ENCODE peak calls at places on chromosomes 16 and 17, in eight cellular contexts. N is HCT116, U is H1, O is transverse colon, V is prostate gland, C is GM12878, W is spleen, B is breast epithelium. H is an unnamed sample.

GRCh38 chr16:49277386-49277742 is 4.3 kb downstream of the CBLN1 start:
- DNase-seq in U (no peak), W (no peak), N (no peak), B (no peak), O (no peak), V (no peak), C (no peak), H (no peak)

GRCh38 chr17:6536566-6537065 is 19.7 kb downstream of the PITPNM3 start:
- DNase-seq in W (no peak), N (no peak), O (no peak), C (no peak), B (no peak), V (no peak), U (no peak), H (no peak)

GRCh38 chr16:85523602-85524364 is 89.3 kb upstream of the GSE1 start:
- DNase-seq in B (no peak), U (peak; percentile 23), W (no peak), V (no peak), N (no peak), O (no peak), C (no peak), H (no peak)

GRCh38 chr17:69326302-69327059 is 452 bp downstream of the ABCA5 start:
- DNase-seq in N (no peak), O (no peak), V (peak; percentile 20), B (no peak), U (no peak), W (no peak), C (no peak), H (no peak)

GRCh38 chr16:3578610-3579551 is 1.7 kb upstream of the NLRC3 start:
- DNase-seq in B (no peak), V (no peak), W (peak; percentile 89), U (no peak), O (peak; percentile 62), N (no peak), C (peak; percentile 56), H (peak; percentile 81)

GRCh38 chr17:29059281-29059680 is 16.3 kb downstream of the PIPOX start:
- DNase-seq in N (no peak), O (no peak), W (no peak), U (no peak), B (no peak), C (no peak), V (no peak), H (no peak)

GRCh38 chr17:60248618-60249516 is 99.1 kb downstream of the CA4 start:
- DNase-seq in O (no peak), C (no peak), U (no peak), V (no peak), N (no peak), W (no peak), B (no peak), H (no peak)

GRCh38 chr17:14494161-14494560 is 193.3 kb downstream of the HS3ST3B1 start:
- DNase-seq in V (no peak), U (no peak), N (no peak), C (no peak), B (no peak), W (no peak), O (no peak), H (no peak)

GRCh38 chr16:49651980-49652379 is 203.9 kb downstream of the ZNF423 start:
- DNase-seq in B (no peak), N (no peak), C (no peak), U (no peak), V (no peak), O (no peak), W (peak; percentile 18), H (no peak)

GRCh38 chr16:86046026-86046713 is 147.2 kb downstream of the IRF8 start:
- DNase-seq in U (no peak), N (no peak), V (no peak), B (no peak), O (peak; percentile 3), C (no peak), W (peak; percentile 66), H (no peak)

GRCh38 chr17:69728816-69729215 is 314.3 kb downstream of the MAP2K6 start:
- DNase-seq in W (no peak), N (no peak), U (no peak), V (no peak), C (no peak), O (no peak), B (no peak), H (no peak)

GRCh38 chr16:23634461-23635036 is 6.6 kb downstream of the PALB2 start:
- DNase-seq in O (no peak), W (no peak), V (no peak), N (no peak), B (no peak), U (no peak), C (no peak), H (no peak)

GRCh38 chr16:23640669-23640958 is 496 bp downstream of the PALB2 start:
- DNase-seq in U (peak; percentile 9), W (no peak), V (no peak), O (no peak), B (no peak), C (no peak), N (no peak), H (peak; percentile 9)

GRCh38 chr16:23640959-23641765 is at the start of the genes DCTN5 and PALB2:
- DNase-seq in B (peak; percentile 87), W (peak; percentile 97), V (peak; percentile 91), C (peak; percentile 83), O (peak; percentile 94), U (peak; percentile 75), N (peak; percentile 81), H (peak; percentile 89)

DNA sequence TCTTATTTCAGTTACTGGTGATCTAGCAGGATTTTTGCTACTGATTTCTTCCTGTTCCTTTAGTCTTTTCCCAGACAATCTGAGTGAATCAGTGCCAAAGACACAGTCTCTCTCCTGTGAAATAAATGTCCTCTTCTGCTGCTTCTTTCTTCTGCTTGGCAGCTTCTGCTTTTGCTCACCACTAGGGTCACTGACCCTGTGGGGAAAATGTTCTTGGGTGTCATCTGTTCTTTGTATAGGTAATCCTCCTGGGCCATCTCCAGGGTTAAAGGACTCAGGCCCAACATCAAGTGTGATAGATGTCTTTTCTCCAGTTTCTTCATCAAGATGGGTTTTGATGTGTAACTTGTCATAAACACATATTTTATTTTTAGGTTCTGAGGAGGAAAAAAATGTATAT is 5.2 kb downstream of the PALB2 start:
- DNase-seq in B (no peak), C (no peak), V (no peak), U (no peak), N (no peak), W (no peak), O (no peak), H (no peak)
- TF ChIP-seq POLR2A in B (no peak), C (no peak), V (no peak), U (no peak), N (no peak), W (no peak), O (no peak), H (no peak)

GRCh38 chr17:75033346-75034235 is 13.2 kb downstream of the ATP5PD start:
- DNase-seq in W (peak; percentile 92), U (peak; percentile 87), O (peak; percentile 93), C (peak; percentile 83), V (peak; percentile 91), N (peak; percentile 94), B (peak; percentile 97), H (peak; percentile 59)

GRCh38 chr17:75030161-75030560 is 16.6 kb downstream of the ATP5PD start:
- DNase-seq in C (no peak), N (no peak), W (no peak), B (no peak), V (no peak), U (no peak), O (no peak), H (no peak)

GRCh38 chr17:75034236-75034908 is 12.4 kb downstream of the ATP5PD start:
- DNase-seq in N (peak; percentile 93), U (peak; percentile 87), C (peak; percentile 88), W (peak; percentile 93), O (peak; percentile 88), B (peak; percentile 90), V (peak; percentile 79), H (peak; percentile 68)

GRCh38 chr17:75032896-75033294 is 13.9 kb downstream of the ATP5PD start:
- DNase-seq in C (no peak), V (no peak), N (no peak), O (no peak), B (peak; percentile 32), W (no peak), U (no peak), H (no peak)

GRCh38 chr17:75031972-75032895 is 14.5 kb downstream of the ATP5PD start:
- DNase-seq in C (no peak), V (peak; percentile 60), B (peak; percentile 77), N (peak; percentile 38), U (no peak), O (peak; percentile 74), W (peak; percentile 83), H (peak; percentile 42)
- TF ChIP-seq POLR2AphosphoS5 in C (no peak), V (peak; percentile 56), B (no peak), N (no peak), U (no peak), O (no peak), W (peak; percentile 58), H (no peak)

DNA sequence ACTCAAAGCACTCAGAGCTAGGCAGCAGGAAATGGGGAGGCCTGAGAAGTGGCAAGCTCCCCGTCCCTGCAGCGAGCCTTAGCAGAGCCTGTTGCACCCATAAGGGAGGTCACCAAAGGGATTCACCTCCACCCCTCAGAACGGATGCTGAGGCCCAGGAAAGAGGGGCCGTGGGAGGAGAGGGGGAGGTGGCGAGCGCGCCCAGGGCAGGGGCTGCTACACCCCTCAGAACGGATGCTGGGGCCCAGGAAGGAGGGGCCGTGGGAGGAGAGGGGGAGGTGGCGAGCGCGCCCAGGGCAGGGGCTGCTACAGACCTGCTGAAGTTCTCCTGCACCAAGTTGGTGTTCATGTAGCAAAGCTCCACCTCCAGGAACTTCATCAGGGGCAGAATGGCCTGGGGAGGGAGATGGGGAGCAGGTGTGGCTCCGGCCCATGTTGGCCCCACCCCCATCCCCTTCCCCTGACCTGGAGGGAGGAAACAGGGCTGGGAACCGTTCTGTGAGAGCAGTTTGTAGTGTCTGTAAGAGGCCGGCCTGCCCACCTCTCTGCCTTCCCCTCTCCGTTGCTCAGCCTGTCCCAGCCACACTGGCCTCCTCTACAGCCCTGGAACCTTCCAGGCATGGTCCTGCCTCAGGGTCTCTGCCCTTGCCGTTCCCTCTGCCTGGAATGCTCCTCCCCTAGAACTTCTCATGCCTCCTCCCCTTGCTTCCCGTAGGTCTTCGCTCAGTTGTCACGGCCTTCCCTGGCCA is 11.4 kb downstream of the UNC13D start:
- DNase-seq in B (no peak), U (no peak), O (no peak), N (no peak), C (no peak), V (no peak), W (no peak), H (no peak)
- TF ChIP-seq POLR2A in B (no peak), U (no peak), O (no peak), N (no peak), C (peak; percentile 9), V (no peak), W (no peak), H (no peak)

DNA sequence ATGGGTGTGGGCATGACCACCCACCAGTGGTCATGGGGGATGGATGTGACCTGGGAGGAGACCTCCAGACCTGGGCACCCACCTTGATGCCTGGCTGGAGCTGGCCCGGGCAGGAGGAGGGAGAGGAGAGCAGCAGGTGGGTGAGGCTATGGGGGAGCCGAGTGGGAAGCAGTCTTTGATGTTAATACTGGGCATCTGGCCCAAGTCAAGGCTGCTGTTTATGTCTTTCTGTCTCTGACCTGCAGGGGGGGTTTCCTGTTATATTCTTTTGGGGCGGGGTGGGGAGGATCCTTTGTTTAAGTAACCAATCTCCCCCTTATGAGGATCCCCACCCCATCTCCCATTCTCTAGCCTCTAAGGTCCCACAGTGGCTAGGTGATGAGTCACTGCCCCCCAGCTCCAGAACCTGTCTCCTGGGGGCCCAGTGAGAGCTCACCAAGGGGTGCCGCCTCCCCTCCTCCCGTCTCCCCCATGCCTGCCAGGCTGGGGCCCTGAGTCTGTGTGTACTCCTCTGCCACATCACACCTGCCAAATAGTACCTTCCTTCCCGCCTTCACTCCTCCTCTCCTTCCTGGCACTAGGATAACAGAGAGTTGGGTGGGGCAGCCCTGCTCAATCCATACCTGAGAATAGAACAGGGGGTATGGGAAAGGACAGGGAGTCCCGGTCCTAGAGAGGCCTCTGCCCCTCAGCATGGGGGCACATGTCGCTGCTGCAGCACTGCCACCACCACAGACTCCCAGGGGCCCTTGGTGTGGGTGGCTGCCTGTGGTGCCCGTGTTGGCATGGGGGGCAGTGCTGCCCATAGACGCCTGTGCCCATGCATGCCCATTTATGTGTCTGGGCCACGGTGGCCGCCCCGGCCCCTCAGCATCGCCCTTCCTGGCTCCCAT is 7.2 kb downstream of the THRA start:
- DNase-seq in B (no peak), O (peak; percentile 75), C (no peak), U (no peak), W (no peak), V (peak; percentile 90), N (no peak), H (no peak)
- TF ChIP-seq POLR2AphosphoS5 in B (peak; percentile 24), O (peak; percentile 47), C (no peak), U (no peak), W (no peak), V (peak; percentile 83), N (peak; percentile 19), H (no peak)

H was measured in GM12891.